ENCODE peak calls at places on chromosomes 3 and 15, in eight cellular contexts. One of them, this sample, is unnamed.

GRCh38 chr3:152835311-152836102 is 576 bp downstream of the P2RY1 start:
- DNase-seq in H7: peak
- DNase-seq in substantia nigra: peak
- DNase-seq in HTR-8/SVneo: peak
- DNase-seq in thoracic aorta: no peak
- DNase-seq in IMR-90: peak
- DNase-seq in AG04450: no peak
- DNase-seq in mucosa of gallbladder: peak
- DNase-seq in this sample: peak

GRCh38 chr15:59380902-59381610 is 8.4 kb upstream of the MYO1E start:
- DNase-seq in AG04450: no peak
- DNase-seq in substantia nigra: no peak
- DNase-seq in H7: no peak
- DNase-seq in mucosa of gallbladder: peak
- DNase-seq in HTR-8/SVneo: no peak
- DNase-seq in IMR-90: no peak
- DNase-seq in thoracic aorta: no peak
- DNase-seq in this sample: peak

GRCh38 chr3:176032043-176032442 is 1165.2 kb downstream of the TBL1XR1 start:
- DNase-seq in thoracic aorta: no peak
- DNase-seq in AG04450: no peak
- DNase-seq in IMR-90: peak
- DNase-seq in HTR-8/SVneo: no peak
- DNase-seq in mucosa of gallbladder: no peak
- DNase-seq in substantia nigra: no peak
- DNase-seq in H7: no peak
- DNase-seq in this sample: no peak

GRCh38 chr3:107367353-107367752 is 9.9 kb upstream of the CCDC54 start:
- DNase-seq in H7: no peak
- DNase-seq in thoracic aorta: no peak
- DNase-seq in mucosa of gallbladder: no peak
- DNase-seq in substantia nigra: no peak
- DNase-seq in HTR-8/SVneo: peak
- DNase-seq in AG04450: peak
- DNase-seq in IMR-90: peak
- DNase-seq in this sample: no peak

GRCh38 chr3:171225698-171226097 is 199.2 kb upstream of the SLC2A2 start:
- DNase-seq in AG04450: no peak
- DNase-seq in thoracic aorta: no peak
- DNase-seq in HTR-8/SVneo: no peak
- DNase-seq in mucosa of gallbladder: no peak
- DNase-seq in H7: no peak
- DNase-seq in IMR-90: peak
- DNase-seq in substantia nigra: no peak
- DNase-seq in this sample: no peak

GRCh38 chr3:58183891-58184290 is 26.9 kb downstream of the DNASE1L3 start:
- DNase-seq in HTR-8/SVneo: no peak
- DNase-seq in AG04450: no peak
- DNase-seq in H7: no peak
- DNase-seq in thoracic aorta: no peak
- DNase-seq in substantia nigra: no peak
- DNase-seq in mucosa of gallbladder: no peak
- DNase-seq in IMR-90: no peak
- DNase-seq in this sample: no peak

GRCh38 chr3:178181085-178181484 is 355.2 kb upstream of the KCNMB2 start:
- DNase-seq in HTR-8/SVneo: no peak
- DNase-seq in H7: no peak
- DNase-seq in AG04450: no peak
- DNase-seq in thoracic aorta: no peak
- DNase-seq in IMR-90: no peak
- DNase-seq in mucosa of gallbladder: no peak
- DNase-seq in substantia nigra: no peak
- DNase-seq in this sample: no peak

GRCh38 chr3:30077746-30078145 is 528.7 kb upstream of the TGFBR2 start:
- DNase-seq in H7: no peak
- DNase-seq in substantia nigra: no peak
- DNase-seq in thoracic aorta: no peak
- DNase-seq in mucosa of gallbladder: no peak
- DNase-seq in IMR-90: no peak
- DNase-seq in HTR-8/SVneo: no peak
- DNase-seq in AG04450: no peak
- DNase-seq in this sample: no peak

GRCh38 chr3:38131621-38132369 is 5.1 kb downstream of the ACAA1 start:
- DNase-seq in substantia nigra: no peak
- DNase-seq in mucosa of gallbladder: no peak
- DNase-seq in HTR-8/SVneo: no peak
- DNase-seq in thoracic aorta: no peak
- DNase-seq in AG04450: no peak
- DNase-seq in H7: peak
- DNase-seq in IMR-90: peak
- DNase-seq in this sample: no peak

GRCh38 chr3:18724456-18724855 is 299.3 kb upstream of the SATB1 start:
- DNase-seq in H7: no peak
- DNase-seq in AG04450: no peak
- DNase-seq in thoracic aorta: no peak
- DNase-seq in mucosa of gallbladder: no peak
- DNase-seq in HTR-8/SVneo: no peak
- DNase-seq in IMR-90: no peak
- DNase-seq in substantia nigra: no peak
- DNase-seq in this sample: no peak

GRCh38 chr3:64764386-64764929 is 76.7 kb upstream of the ADAMTS9 start:
- DNase-seq in mucosa of gallbladder: no peak
- DNase-seq in IMR-90: no peak
- DNase-seq in HTR-8/SVneo: no peak
- DNase-seq in substantia nigra: no peak
- DNase-seq in H7: no peak
- DNase-seq in thoracic aorta: no peak
- DNase-seq in AG04450: no peak
- DNase-seq in this sample: no peak

GRCh38 chr15:56058986-56059385 is 65.6 kb upstream of the NEDD4 start:
- DNase-seq in substantia nigra: no peak
- DNase-seq in thoracic aorta: no peak
- DNase-seq in H7: no peak
- DNase-seq in HTR-8/SVneo: no peak
- DNase-seq in IMR-90: no peak
- DNase-seq in mucosa of gallbladder: no peak
- DNase-seq in AG04450: no peak
- DNase-seq in this sample: no peak

GRCh38 chr3:48989796-48990635 is at the start of gene P4HTM:
- DNase-seq in IMR-90: peak
- DNase-seq in mucosa of gallbladder: peak
- DNase-seq in AG04450: peak
- DNase-seq in thoracic aorta: peak
- DNase-seq in HTR-8/SVneo: peak
- DNase-seq in H7: peak
- DNase-seq in substantia nigra: peak
- DNase-seq in this sample: peak

GRCh38 chr3:65658398-65658797 is 380.3 kb downstream of the MAGI1 start:
- DNase-seq in HTR-8/SVneo: no peak
- DNase-seq in thoracic aorta: no peak
- DNase-seq in H7: no peak
- DNase-seq in mucosa of gallbladder: no peak
- DNase-seq in AG04450: no peak
- DNase-seq in IMR-90: no peak
- DNase-seq in substantia nigra: no peak
- DNase-seq in this sample: no peak

GRCh38 chr3:53180305-53181023 is 19.5 kb downstream of the PRKCD start:
- DNase-seq in HTR-8/SVneo: no peak
- DNase-seq in thoracic aorta: no peak
- DNase-seq in AG04450: no peak
- DNase-seq in H7: no peak
- DNase-seq in mucosa of gallbladder: no peak
- DNase-seq in IMR-90: no peak
- DNase-seq in substantia nigra: peak
- DNase-seq in this sample: no peak

GRCh38 chr3:75294124-75294523 is 370.0 kb upstream of the FRG2C start:
- DNase-seq in AG04450: peak
- DNase-seq in substantia nigra: peak
- DNase-seq in HTR-8/SVneo: no peak
- DNase-seq in H7: peak
- DNase-seq in thoracic aorta: no peak
- DNase-seq in mucosa of gallbladder: peak
- DNase-seq in IMR-90: peak
- DNase-seq in this sample: peak

GRCh38 chr3:39208463-39209055 is 16.2 kb upstream of the XIRP1 start:
- DNase-seq in IMR-90: peak
- DNase-seq in AG04450: peak
- DNase-seq in HTR-8/SVneo: peak
- DNase-seq in substantia nigra: peak
- DNase-seq in H7: peak
- DNase-seq in mucosa of gallbladder: peak
- DNase-seq in thoracic aorta: no peak
- DNase-seq in this sample: peak

GRCh38 chr3:133463441-133463860 is 63.6 kb downstream of the BFSP2 start:
- DNase-seq in H7: no peak
- DNase-seq in AG04450: no peak
- DNase-seq in IMR-90: no peak
- DNase-seq in substantia nigra: no peak
- DNase-seq in thoracic aorta: no peak
- DNase-seq in HTR-8/SVneo: no peak
- DNase-seq in mucosa of gallbladder: no peak
- DNase-seq in this sample: no peak

GRCh38 chr3:194134231-194134756 is 1.7 kb upstream of the HES1 start:
- DNase-seq in HTR-8/SVneo: no peak
- DNase-seq in mucosa of gallbladder: peak
- DNase-seq in thoracic aorta: no peak
- DNase-seq in substantia nigra: peak
- DNase-seq in AG04450: no peak
- DNase-seq in H7: peak
- DNase-seq in IMR-90: no peak
- DNase-seq in this sample: peak

GRCh38 chr15:40097096-40097967 is 11.3 kb downstream of the BMF start:
- DNase-seq in HTR-8/SVneo: no peak
- DNase-seq in substantia nigra: no peak
- DNase-seq in IMR-90: no peak
- DNase-seq in AG04450: no peak
- DNase-seq in mucosa of gallbladder: no peak
- DNase-seq in H7: no peak
- DNase-seq in thoracic aorta: no peak
- DNase-seq in this sample: no peak

This sample was measured in small intestine.